ENCODE peak calls at places on chromosomes 6 and 20, in four cellular contexts. L, V, Q and C are unnamed samples.

GRCh38 chr6:125099211-125100017 is 54.2 kb upstream of the TPD52L1 start:
- DNase-seq in Q (peak), V (no peak), L (no peak), C (peak)

GRCh38 chr6:144477396-144477795 is 192.3 kb downstream of the UTRN start:
- DNase-seq in V (no peak), Q (no peak), L (no peak), C (no peak)

GRCh38 chr20:47818466-47818865 is 33.2 kb upstream of the SULF2 start:
- DNase-seq in L (no peak), Q (peak), V (no peak), C (no peak)

GRCh38 chr6:104525677-104526322 is 333.9 kb downstream of the HACE1 start:
- DNase-seq in L (peak), Q (peak), V (peak), C (peak)

GRCh38 chr6:31870385-31870921 is 7.8 kb upstream of the NEU1 start:
- DNase-seq in L (no peak), Q (no peak), V (no peak), C (no peak)

GRCh38 chr6:36839819-36840379 is 655 bp upstream of the CPNE5 start:
- DNase-seq in Q (no peak), V (no peak), L (no peak), C (no peak)

GRCh38 chr20:8152183-8152582 is 20.1 kb downstream of the PLCB1 start:
- DNase-seq in V (no peak), Q (no peak), L (no peak), C (peak)

GRCh38 chr6:84635081-84635745 is 129.2 kb downstream of the TBX18 start:
- DNase-seq in Q (no peak), L (no peak), V (no peak), C (no peak)

GRCh38 chr6:166739655-166740318 is 112.7 kb upstream of the RPS6KA2 start:
- DNase-seq in V (no peak), L (no peak), Q (no peak), C (no peak)

GRCh38 chr20:17795003-17795402 is 95.2 kb downstream of the BANF2 start:
- DNase-seq in Q (no peak), L (no peak), V (no peak), C (no peak)

GRCh38 chr6:7496266-7496875 is 45.1 kb upstream of the DSP start:
- DNase-seq in V (no peak), Q (no peak), L (no peak), C (no peak)

GRCh38 chr6:118558811-118559217 is 10.7 kb downstream of the PLN start:
- DNase-seq in Q (no peak), V (no peak), L (no peak), C (peak)

GRCh38 chr20:62479218-62479617 is 3.4 kb upstream of the GATA5 start:
- DNase-seq in Q (no peak), L (no peak), V (no peak), C (no peak)

GRCh38 chr6:35810831-35811698 is 5.9 kb downstream of the LHFPL5 start:
- DNase-seq in L (no peak), Q (no peak), V (peak), C (peak)

GRCh38 chr6:167098825-167099225 is 24.1 kb upstream of the CCR6 start:
- DNase-seq in Q (no peak), V (no peak), L (peak), C (no peak)

GRCh38 chr20:23391707-23392310 is 29.5 kb downstream of the NAPB start:
- DNase-seq in Q (no peak), L (no peak), V (no peak), C (no peak)

GRCh38 chr6:159691963-159692287 is 1.1 kb downstream of the SOD2 start:
- DNase-seq in V (peak), L (no peak), Q (no peak), C (no peak)

DNA sequence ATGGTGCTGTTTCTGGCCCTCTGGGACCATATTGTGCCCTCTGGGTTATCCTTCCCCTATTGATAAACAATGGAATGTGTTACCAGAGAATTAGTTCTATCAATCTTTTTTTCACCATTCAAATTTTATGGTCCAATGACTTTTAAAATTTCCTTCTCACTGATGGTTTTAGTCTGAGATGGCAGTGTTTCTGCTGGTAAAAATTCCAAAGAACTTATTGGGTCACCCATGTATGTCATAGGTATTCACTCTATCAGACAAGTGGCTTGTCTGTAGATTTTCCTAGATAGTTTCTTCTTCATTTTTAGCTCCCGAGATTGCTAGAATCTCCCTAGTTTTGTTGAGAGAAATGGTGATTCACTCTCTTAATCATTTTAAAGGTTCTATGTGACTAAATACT is 357.2 kb upstream of the RGS17 start:
- DNase-seq in Q (no peak), V (no peak), L (no peak), C (no peak)
- TF ChIP-seq POLR2AphosphoS5 in Q (no peak), V (no peak), L (no peak), C (no peak)

GRCh38 chr20:50304501-50304856 is 113.8 kb downstream of the CEBPB start:
- DNase-seq in Q (peak), L (no peak), V (no peak), C (no peak)
- TF ChIP-seq POLR2AphosphoS5 in Q (peak), L (no peak), V (no peak), C (no peak)

GRCh38 chr20:58388882-58389323 is at the start of gene VAPB:
- DNase-seq in L (peak), V (peak), Q (peak), C (peak)
- TF ChIP-seq POLR2AphosphoS5 in L (no peak), V (peak), Q (peak), C (peak)

GRCh38 chr6:134031696-134032255 is 20.6 kb downstream of the SLC2A12 start:
- DNase-seq in V (no peak), L (no peak), Q (no peak), C (no peak)

GRCh38 chr6:134026597-134026996 is 25.8 kb downstream of the SLC2A12 start:
- DNase-seq in V (no peak), L (no peak), Q (no peak), C (peak)

GRCh38 chr6:134028438-134028837 is 24.0 kb downstream of the SLC2A12 start:
- DNase-seq in V (no peak), L (no peak), Q (no peak), C (no peak)

GRCh38 chr6:134034478-134034877 is 17.9 kb downstream of the SLC2A12 start:
- DNase-seq in L (no peak), Q (no peak), V (no peak), C (no peak)

DNA sequence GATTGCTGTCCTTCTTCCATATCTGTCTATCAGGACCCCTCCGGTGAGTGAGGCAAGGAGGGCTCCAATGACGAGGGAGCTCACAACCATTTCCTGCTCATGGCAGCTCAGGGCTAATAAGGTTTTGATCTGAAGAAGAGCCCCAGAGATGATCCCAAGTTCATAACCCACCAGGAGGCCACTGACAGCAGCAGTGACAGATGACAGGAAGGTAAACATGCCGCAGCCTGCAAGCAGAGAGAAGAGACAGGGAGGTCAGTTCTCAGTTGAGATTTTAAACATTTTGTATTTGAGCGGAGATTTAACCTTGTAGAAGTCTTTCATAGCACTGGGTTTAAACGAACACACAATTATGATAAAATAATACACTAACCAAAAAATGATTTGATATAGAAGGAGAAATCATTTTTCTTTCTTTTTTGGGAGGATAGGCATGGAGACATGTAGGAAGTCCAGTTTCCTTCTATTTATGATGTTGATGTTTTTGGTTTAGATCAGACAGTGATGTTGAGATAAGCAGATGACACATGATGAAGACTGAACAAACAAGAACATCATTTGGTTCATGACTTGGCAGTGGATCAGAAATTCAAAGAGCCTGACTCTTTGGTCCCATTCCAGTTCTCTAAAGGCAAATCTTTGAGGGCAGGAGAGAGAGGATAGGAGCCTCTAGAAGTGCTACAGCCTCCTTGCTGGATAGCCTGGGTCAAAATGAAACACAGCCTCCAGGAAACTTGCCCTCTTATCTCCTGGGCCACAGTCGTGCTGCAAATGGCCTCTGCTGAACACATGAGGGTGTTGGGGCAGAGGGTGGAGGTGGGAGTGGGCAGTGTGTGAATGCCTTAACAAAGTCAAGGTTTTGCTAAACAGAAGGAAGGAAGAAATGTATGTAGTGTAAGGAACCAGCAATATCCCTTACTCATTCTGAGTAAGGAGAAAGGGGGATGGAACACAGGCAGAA is 22.6 kb downstream of the SLC2A12 start:
- DNase-seq in V (no peak), L (no peak), Q (no peak), C (peak)
- TF ChIP-seq POLR2AphosphoS5 in V (no peak), L (no peak), Q (no peak), C (no peak)

DNA sequence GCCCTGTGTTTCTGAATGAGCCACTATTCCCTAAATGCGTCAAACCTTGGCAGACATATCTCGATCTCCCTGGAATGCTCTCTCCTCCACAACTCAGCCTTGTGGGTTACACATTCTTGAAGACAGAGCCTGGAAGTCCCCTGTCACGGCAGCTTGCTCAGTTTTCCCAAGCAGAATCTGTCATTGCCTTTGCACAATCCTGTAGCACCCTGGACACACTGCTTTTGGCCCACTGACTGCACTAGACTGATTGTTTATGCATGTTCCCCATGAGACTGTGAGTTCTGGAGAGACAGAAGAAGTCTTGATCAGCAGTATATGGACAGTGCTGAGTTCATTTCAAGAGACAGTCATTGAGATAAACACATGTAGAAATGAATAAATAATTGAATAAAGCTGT is 406.7 kb downstream of the CD83 start:
- DNase-seq in L (no peak), V (no peak), Q (peak), C (no peak)
- TF ChIP-seq POLR2AphosphoS5 in L (no peak), V (no peak), Q (peak), C (no peak)